ENCODE peak calls at places on chromosomes 11 and 22, in seven cellular contexts. P is HCT116, J is prostate gland, U is endothelial cell of umbilical vein, M is A549, L is right lobe of liver, V is tibial nerve. X is an unnamed sample.

GRCh38 chr11:77212314-77213007 is 84.4 kb downstream of the MYO7A start:
- DNase-seq in J (no peak), L (no peak), M (no peak), P (no peak), U (no peak), V (no peak), X (no peak)

GRCh38 chr22:45742866-45743450 is 71.3 kb downstream of the ATXN10 start:
- DNase-seq in M (no peak), L (peak), P (no peak), V (no peak), J (peak), U (no peak), X (no peak)

GRCh38 chr11:13834463-13834862 is 128.1 kb upstream of the SPON1 start:
- DNase-seq in J (no peak), V (no peak), P (no peak), L (no peak), M (no peak), U (peak), X (no peak)

GRCh38 chr11:61747389-61748285 is 4.8 kb upstream of the MYRF start:
- DNase-seq in M (peak), V (peak), J (peak), U (peak), P (peak), L (peak), X (peak)

GRCh38 chr22:36197065-36197440 is 4.6 kb downstream of the APOL4 start:
- DNase-seq in M (no peak), J (no peak), V (no peak), P (no peak), U (peak), L (no peak), X (peak)

GRCh38 chr22:39932918-39933649 is 27.1 kb upstream of the TMA7B start:
- DNase-seq in J (no peak), V (no peak), L (no peak), M (peak), U (peak), P (peak), X (peak)

GRCh38 chr11:92048415-92048814 is 176.2 kb upstream of the FAT3 start:
- DNase-seq in M (no peak), L (no peak), P (no peak), J (no peak), U (no peak), V (no peak), X (no peak)

GRCh38 chr11:2387266-2387982 is 10.3 kb downstream of the CD81 start:
- DNase-seq in V (no peak), J (no peak), L (no peak), P (no peak), U (no peak), M (no peak), X (no peak)

GRCh38 chr22:49324527-49325491 is 502.9 kb downstream of the BRD1 start:
- DNase-seq in M (no peak), P (no peak), J (no peak), U (no peak), V (no peak), L (no peak), X (no peak)

GRCh38 chr11:7651700-7652099 is 21.6 kb downstream of the CYB5R2 start:
- DNase-seq in L (no peak), J (no peak), V (no peak), M (no peak), P (no peak), U (no peak), X (no peak)

GRCh38 chr11:113470233-113470632 is 5.0 kb downstream of the DRD2 start:
- DNase-seq in P (no peak), J (no peak), V (no peak), U (no peak), M (no peak), L (no peak), X (no peak)

GRCh38 chr22:31347251-31348008 is 1.3 kb upstream of the PATZ1 start:
- DNase-seq in L (peak), V (peak), P (peak), M (peak), U (peak), J (peak), X (peak)

GRCh38 chr22:49247194-49247924 is 580.3 kb downstream of the BRD1 start:
- DNase-seq in J (no peak), U (no peak), V (no peak), L (no peak), M (no peak), P (no peak), X (no peak)

GRCh38 chr22:19383292-19383691 is 48.2 kb downstream of the HIRA start:
- DNase-seq in P (no peak), J (no peak), U (no peak), L (no peak), V (no peak), M (no peak), X (peak)

GRCh38 chr11:47797633-47798032 is 30.5 kb upstream of the FNBP4 start:
- DNase-seq in M (no peak), U (peak), L (no peak), P (no peak), J (no peak), V (no peak), X (no peak)

DNA sequence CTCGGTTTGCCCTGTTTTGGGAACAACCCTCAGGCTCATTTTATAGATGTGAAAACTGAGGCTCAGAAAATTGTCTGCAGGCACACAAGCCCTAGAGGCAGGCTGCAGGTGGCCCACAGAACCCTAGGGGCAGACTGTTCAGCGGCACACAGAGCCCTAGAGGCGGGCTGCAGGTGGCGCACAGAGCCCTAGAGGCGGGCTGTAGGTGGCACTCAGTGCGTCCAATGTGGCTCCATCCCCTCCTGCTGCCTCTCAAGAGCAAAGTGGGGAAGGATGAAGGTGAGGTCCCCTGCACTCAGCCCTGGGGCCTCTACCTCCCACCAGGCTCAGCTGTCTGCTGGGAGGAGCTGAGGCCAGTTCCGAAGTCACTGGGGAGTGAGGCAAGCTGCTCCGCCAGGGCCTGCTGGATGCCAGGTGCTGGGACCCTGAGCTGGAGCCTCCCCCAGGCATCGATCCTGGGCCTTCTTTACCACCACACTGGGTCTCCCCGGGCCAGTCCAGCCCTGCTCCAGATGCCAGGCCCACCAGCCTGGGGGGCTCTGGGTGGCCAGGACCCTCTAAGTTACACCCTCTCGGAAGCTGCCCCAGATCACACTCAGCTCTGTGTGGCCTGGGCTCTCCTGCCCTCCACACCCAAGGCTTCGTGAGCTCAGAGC is 2.3 kb downstream of the ACY3 start:
- DNase-seq in V (no peak), M (peak), U (no peak), L (no peak), J (no peak), P (peak), X (no peak)
- TF ChIP-seq CTCF in V (no peak), M (peak), U (no peak), L (no peak), J (no peak), P (peak), X (no peak)

GRCh38 chr11:73335204-73335923 is 27.3 kb downstream of the ARHGEF17 start:
- DNase-seq in L (peak), V (peak), U (peak), P (peak), J (peak), M (peak), X (peak)
- H3K4me3 ChIP-seq in L (no peak), V (peak), U (no peak), P (no peak), J (no peak), M (no peak), X (no peak)

DNA sequence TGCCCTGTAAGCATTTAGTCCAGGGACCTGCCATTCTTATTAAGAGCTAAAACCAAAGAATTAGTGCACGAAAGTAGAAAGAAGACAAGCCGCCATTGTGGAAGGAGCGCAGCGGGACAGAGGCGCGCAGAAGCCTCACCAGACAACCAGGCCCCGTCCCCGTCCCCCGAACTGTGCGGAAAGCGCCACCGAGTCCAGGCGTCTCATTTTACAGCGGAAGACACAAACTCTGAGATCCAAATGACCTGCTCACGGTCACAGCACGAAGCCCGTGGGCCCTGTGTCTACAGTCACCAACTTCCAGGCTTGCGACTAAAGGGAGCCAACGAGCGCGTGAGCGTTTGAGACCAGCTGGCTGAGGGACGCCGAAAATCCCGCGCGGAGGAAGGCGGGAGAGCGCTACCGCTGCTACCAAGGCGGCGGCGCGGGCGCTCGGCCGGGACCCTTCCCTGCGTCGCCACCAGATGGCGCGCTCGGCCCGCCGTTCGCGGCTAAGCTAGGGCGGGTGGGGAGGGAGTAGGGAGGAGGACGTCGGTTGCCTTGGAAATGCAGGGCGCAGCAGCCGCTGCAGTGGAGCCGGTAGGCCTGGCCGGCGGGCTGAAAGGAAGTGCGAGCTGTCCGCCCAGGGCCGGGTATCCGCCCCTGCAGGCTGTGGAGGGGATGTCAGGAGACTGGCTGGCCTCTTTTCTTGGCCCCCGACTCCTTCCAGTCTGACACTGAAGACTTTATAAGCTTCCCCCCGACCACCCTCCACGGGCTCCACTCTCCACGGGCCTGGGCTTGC is 434 bp upstream of the CCDC83 start:
- DNase-seq in J (peak), L (peak), V (peak), U (peak), M (peak), P (peak), X (peak)
- TF ChIP-seq POLR2A in J (no peak), L (no peak), V (no peak), U (peak), M (peak), P (no peak), X (no peak)

DNA sequence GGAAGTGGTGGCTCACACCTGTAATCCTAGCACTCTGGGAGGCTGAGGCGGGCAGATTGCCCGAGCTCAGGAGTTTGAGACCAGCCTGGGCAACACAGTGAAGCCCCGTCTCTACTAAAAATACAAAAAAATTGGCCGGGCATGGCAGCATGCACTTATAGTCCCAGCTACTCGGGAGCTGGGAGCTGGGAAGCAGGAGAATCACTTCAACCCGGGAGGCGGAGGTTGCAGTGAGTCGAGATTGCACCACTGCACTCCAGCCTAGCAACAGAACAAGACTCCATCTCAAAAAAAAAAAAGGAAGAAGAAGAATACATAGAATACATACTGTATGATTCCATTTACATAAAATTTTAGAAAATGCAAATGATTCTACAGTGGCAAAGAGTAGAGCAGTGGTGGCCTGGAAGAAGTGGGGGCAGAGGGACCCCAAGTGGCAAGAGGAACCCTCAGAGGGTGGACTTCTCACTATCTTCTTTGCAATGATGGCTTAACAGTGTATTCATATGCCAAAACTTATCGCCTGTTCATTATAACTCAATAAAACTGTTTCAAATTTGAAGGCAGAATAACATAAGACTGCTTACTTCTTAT is 22.0 kb downstream of the PACSIN2 start:
- DNase-seq in U (no peak), J (no peak), V (no peak), L (no peak), M (no peak), P (no peak), X (no peak)
- TF ChIP-seq CTCF in U (no peak), J (no peak), V (no peak), L (no peak), M (no peak), P (no peak), X (no peak)

GRCh38 chr11:115564851-115565250 is 60.6 kb upstream of the CADM1 start:
- DNase-seq in L (no peak), P (no peak), U (no peak), M (no peak), J (no peak), V (no peak), X (no peak)
- H3K4me3 ChIP-seq in L (no peak), P (no peak), U (no peak), M (no peak), J (no peak), V (no peak), X (no peak)

X was measured in lower leg skin.